ENCODE peak calls at places on chromosomes 13 and 19, in eight cellular contexts. B, Q, K, Z, E, R, C and T are unnamed samples. For H3K9me3, the result is how much of the 10 kb centered on the place peaks cover.

GRCh38 chr19:10395853-10396355 is 7.4 kb downstream of the CDC37 start:
- DNase-seq in B (no peak), Q (no peak), K (no peak), Z (peak), E (no peak), R (no peak), C (no peak), T (no peak)

GRCh38 chr13:50923272-50923671 is 13.7 kb downstream of the RNASEH2B start:
- DNase-seq in B (no peak), Q (no peak), K (no peak), Z (no peak), E (no peak), R (no peak), C (no peak), T (no peak)

GRCh38 chr19:364496-365287 is 20.1 kb upstream of the MIER2 start:
- DNase-seq in B (no peak), Q (no peak), K (peak), Z (no peak), E (no peak), R (no peak), C (no peak), T (no peak)

GRCh38 chr19:1651548-1652394 is 644 bp downstream of the TCF3 start:
- DNase-seq in B (peak), Q (peak), K (no peak), Z (peak), E (peak), R (no peak), C (peak), T (peak)

GRCh38 chr19:41330946-41331678 is 21.1 kb downstream of the CCDC97 start:
- DNase-seq in B (no peak), Q (no peak), K (no peak), Z (no peak), E (no peak), R (no peak), C (no peak), T (no peak)

GRCh38 chr13:74835579-74835978 is 646.4 kb downstream of the TBC1D4 start:
- DNase-seq in B (no peak), Q (no peak), K (no peak), Z (no peak), E (no peak), R (no peak), C (no peak), T (no peak)

GRCh38 chr19:3603121-3603841 is 3.4 kb downstream of the TBXA2R start:
- DNase-seq in B (no peak), Q (no peak), K (peak), Z (no peak), E (no peak), R (no peak), C (no peak), T (peak)

GRCh38 chr19:58474291-58474996 is 1.7 kb upstream of the ZNF446 start:
- DNase-seq in B (no peak), Q (peak), K (no peak), Z (no peak), E (no peak), R (no peak), C (no peak), T (no peak)

GRCh38 chr19:55638864-55639359 is 1.9 kb upstream of the ZNF580 start:
- DNase-seq in B (no peak), Q (peak), K (no peak), Z (peak), E (peak), R (peak), C (peak), T (no peak)

GRCh38 chr19:4717191-4717965 is 6.3 kb downstream of the DPP9 start:
- DNase-seq in B (no peak), Q (peak), K (no peak), Z (no peak), E (no peak), R (peak), C (no peak), T (no peak)

GRCh38 chr13:87884874-87885273 is 213.7 kb downstream of the SLITRK5 start:
- DNase-seq in B (no peak), Q (peak), K (no peak), Z (no peak), E (peak), R (peak), C (no peak), T (no peak)

GRCh38 chr19:38944981-38945506 is 14.3 kb downstream of the MRPS12 start:
- DNase-seq in B (no peak), Q (no peak), K (no peak), Z (peak), E (no peak), R (no peak), C (peak), T (no peak)

GRCh38 chr13:110245421-110245899 is 61.5 kb downstream of the COL4A1 start:
- DNase-seq in B (no peak), Q (peak), K (no peak), Z (no peak), E (no peak), R (no peak), C (no peak), T (no peak)

GRCh38 chr13:42274386-42275097 is 2.6 kb downstream of the AKAP11 start:
- DNase-seq in B (no peak), Q (no peak), K (no peak), Z (no peak), E (no peak), R (no peak), C (no peak), T (no peak)

GRCh38 chr19:44776402-44777096 is 1.1 kb upstream of the CBLC start:
- DNase-seq in B (no peak), Q (no peak), K (no peak), Z (no peak), E (no peak), R (peak), C (no peak), T (no peak)

GRCh38 chr13:20441879-20442278 is 83.8 kb downstream of the CRYL1 start:
- DNase-seq in B (no peak), Q (no peak), K (no peak), Z (no peak), E (no peak), R (peak), C (no peak), T (no peak)

GRCh38 chr13:44396963-44397580 is 23.4 kb downstream of the SERP2 start:
- DNase-seq in B (peak), Q (peak), K (peak), Z (no peak), E (no peak), R (no peak), C (no peak), T (no peak)

GRCh38 chr13:73168226-73168992 is 109.6 kb downstream of the KLF5 start:
- DNase-seq in B (no peak), Q (no peak), K (no peak), Z (no peak), E (no peak), R (peak), C (no peak), T (no peak)

GRCh38 chr19:43634877-43635560 is 4.6 kb downstream of the CADM4 start:
- DNase-seq in B (no peak), Q (peak), K (no peak), Z (no peak), E (no peak), R (no peak), C (no peak), T (no peak)

GRCh38 chr19:55082023-55082851 is 6.6 kb downstream of the EPS8L1 start:
- DNase-seq in B (no peak), Q (peak), K (no peak), Z (peak), E (peak), R (peak), C (peak), T (no peak)

GRCh38 chr19:41894350-41894749 is 11.4 kb downstream of the ARHGEF1 start:
- DNase-seq in B (no peak), Q (no peak), K (no peak), Z (no peak), E (no peak), R (no peak), C (no peak), T (no peak)

GRCh38 chr13:71922191-71922590 is 55.2 kb upstream of the DACH1 start:
- DNase-seq in B (no peak), Q (peak), K (no peak), Z (no peak), E (no peak), R (no peak), C (no peak), T (no peak)

GRCh38 chr13:32125746-32126145 is 94.2 kb downstream of the FRY start:
- DNase-seq in B (no peak), Q (no peak), K (no peak), Z (no peak), E (no peak), R (peak), C (no peak), T (no peak)

GRCh38 chr19:37981785-37982475 is 74.9 kb downstream of the SIPA1L3 start:
- DNase-seq in B (no peak), Q (peak), K (no peak), Z (no peak), E (no peak), R (no peak), C (no peak), T (peak)

GRCh38 chr13:107211073-107211472 is 643.1 kb upstream of the ARGLU1 start:
- DNase-seq in B (peak), Q (peak), K (peak), Z (no peak), E (peak), R (peak), C (no peak), T (peak)

GRCh38 chr13:40509876-40510275 is 156.6 kb downstream of the FOXO1 start:
- DNase-seq in B (no peak), Q (peak), K (no peak), Z (no peak), E (no peak), R (no peak), C (no peak), T (no peak)

GRCh38 chr19:7522923-7523667 is 671 bp downstream of the MCOLN1 start:
- DNase-seq in B (peak), Q (no peak), K (no peak), Z (peak), E (no peak), R (peak), C (no peak), T (no peak)

GRCh38 chr13:97189943-97190342 is 32.2 kb upstream of the MBNL2 start:
- DNase-seq in B (no peak), Q (no peak), K (no peak), Z (no peak), E (no peak), R (no peak), C (no peak), T (no peak)

GRCh38 chr13:23928985-23929384 is 31.7 kb upstream of the C1QTNF9B start:
- DNase-seq in B (no peak), Q (peak), K (no peak), Z (no peak), E (no peak), R (peak), C (no peak), T (no peak)

GRCh38 chr19:1171755-1172352 is 2.2 kb downstream of the SBNO2 start:
- DNase-seq in B (peak), Q (no peak), K (no peak), Z (no peak), E (no peak), R (peak), C (no peak), T (no peak)

GRCh38 chr13:34246511-34246910 is 428.6 kb downstream of the RFC3 start:
- DNase-seq in B (no peak), Q (peak), K (no peak), Z (no peak), E (no peak), R (peak), C (no peak), T (no peak)

GRCh38 chr13:24065172-24065571 is 95.3 kb upstream of the SPATA13 start:
- DNase-seq in B (no peak), Q (no peak), K (no peak), Z (no peak), E (no peak), R (no peak), C (no peak), T (no peak)

GRCh38 chr13:83153833-83154232 is 728.4 kb downstream of the SLITRK1 start:
- DNase-seq in B (no peak), Q (no peak), K (no peak), Z (no peak), E (no peak), R (no peak), C (no peak), T (no peak)

GRCh38 chr19:33362508-33363228 is 10.8 kb upstream of the CEBPG start:
- DNase-seq in B (no peak), Q (no peak), K (no peak), Z (no peak), E (no peak), R (no peak), C (no peak), T (no peak)

GRCh38 chr19:33358408-33358807 is 15.1 kb upstream of the CEBPG start:
- DNase-seq in B (no peak), Q (no peak), K (no peak), Z (no peak), E (no peak), R (no peak), C (no peak), T (no peak)

GRCh38 chr19:33355535-33355934 is 18.0 kb upstream of the CEBPG start:
- DNase-seq in B (no peak), Q (no peak), K (no peak), Z (no peak), E (no peak), R (no peak), C (no peak), T (no peak)

DNA sequence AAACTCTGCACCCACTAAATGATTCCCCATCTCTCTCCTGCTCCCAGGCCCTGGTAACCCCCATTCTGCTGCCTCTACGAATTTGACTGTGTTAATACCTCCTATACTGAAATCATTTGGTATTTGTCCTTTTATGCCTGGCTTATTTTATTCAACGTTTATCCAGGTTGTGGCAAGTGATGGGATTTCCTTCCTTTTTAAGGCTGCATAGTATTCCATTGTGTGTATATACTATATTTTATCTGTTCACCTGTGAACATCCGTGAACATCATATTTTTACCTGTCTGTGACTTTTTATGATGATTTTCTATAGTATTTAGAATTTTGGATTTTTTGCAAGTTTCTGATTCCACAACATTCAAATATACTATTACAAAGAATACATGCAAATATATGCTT is 13.9 kb upstream of the CEBPG start:
- DNase-seq in B (no peak), Q (no peak), K (no peak), Z (no peak), E (no peak), R (no peak), C (no peak), T (no peak)
- H3K9me3 ChIP-seq in B (under half), Q (under half), K (under half), Z (under half), E (under half), R (under half), C (under half), T (under half)

DNA sequence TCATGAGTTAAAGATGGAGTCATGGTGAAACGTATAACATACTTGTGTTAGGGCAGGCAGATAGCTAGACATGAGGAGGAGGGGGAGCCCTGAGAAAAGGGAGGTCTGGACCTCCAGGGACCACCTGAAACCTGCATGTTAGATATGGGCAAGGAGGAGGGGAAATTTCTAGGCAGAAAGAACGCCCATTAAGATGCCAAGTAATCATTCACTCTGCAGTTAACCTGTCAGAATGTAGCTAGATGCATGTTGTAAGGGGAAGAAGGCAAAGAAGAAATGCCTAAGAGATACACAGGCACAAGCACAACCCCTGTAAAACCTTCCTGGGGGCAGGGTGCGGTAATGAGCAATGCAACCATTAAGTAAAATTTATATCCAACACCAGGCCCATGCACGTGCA is 1055.2 kb upstream of the SPRY2 start:
- DNase-seq in B (no peak), Q (no peak), K (no peak), Z (no peak), E (no peak), R (no peak), C (no peak), T (no peak)
- H3K9me3 ChIP-seq in B (under half), Q (under half), K (under half), Z (under half), E (under half), R (under half), C (under half), T (under half)

DNA sequence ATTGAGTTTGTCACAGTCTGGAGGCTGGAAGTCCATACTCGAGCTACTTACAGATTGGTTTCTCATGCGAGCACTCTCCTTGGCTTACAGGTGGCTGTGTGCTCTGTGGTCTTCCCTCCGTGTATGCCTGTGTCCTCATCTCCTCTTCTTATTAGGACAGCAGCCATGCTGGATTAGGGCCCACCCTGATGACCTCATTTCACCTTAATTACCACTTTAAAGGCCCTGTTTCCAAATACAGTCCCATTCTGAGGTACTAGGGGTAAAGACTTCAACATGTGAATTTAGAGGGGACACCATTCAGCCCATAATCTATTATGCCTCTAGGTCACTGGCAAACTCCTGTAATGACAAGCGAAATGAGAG is 40.6 kb downstream of the SHISA2 start:
- DNase-seq in B (no peak), Q (no peak), K (no peak), Z (no peak), E (no peak), R (no peak), C (no peak), T (no peak)
- H3K9me3 ChIP-seq in B (under half), Q (under half), K (under half), Z (under half), E (under half), R (under half), C (under half), T (under half)

DNA sequence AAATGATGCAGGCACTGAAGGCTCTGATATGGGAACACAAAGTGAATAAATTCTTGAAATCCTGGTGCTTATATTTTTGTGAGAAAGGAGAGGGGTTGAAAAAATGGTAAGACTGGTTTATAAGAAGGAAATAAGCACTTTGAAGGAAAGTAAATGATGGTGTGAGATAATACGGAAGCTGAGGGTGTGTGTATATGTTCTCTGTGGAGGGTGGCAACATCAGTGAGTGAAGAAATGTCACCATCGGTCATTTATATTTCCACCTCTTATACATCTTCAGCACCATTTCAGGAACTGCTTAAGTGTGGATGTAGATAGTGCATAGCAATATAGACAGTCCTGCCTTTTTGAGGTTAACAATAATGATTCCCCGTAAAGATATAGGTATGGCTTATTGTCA is 17.5 kb downstream of the ZNF136 start:
- DNase-seq in B (no peak), Q (no peak), K (no peak), Z (no peak), E (no peak), R (no peak), C (no peak), T (no peak)
- H3K9me3 ChIP-seq in B (under half), Q (under half), K (half or more), Z (under half), E (half or more), R (under half), C (under half), T (under half)

GRCh38 chr19:36106991-36107390 is 4.0 kb upstream of the OVOL3 start:
- DNase-seq in B (no peak), Q (no peak), K (no peak), Z (no peak), E (no peak), R (no peak), C (no peak), T (no peak)

GRCh38 chr19:36106441-36106840 is 4.5 kb upstream of the OVOL3 start:
- DNase-seq in B (no peak), Q (no peak), K (no peak), Z (no peak), E (no peak), R (no peak), C (no peak), T (no peak)

GRCh38 chr19:36110487-36111199 is at the start of gene OVOL3:
- DNase-seq in B (no peak), Q (no peak), K (no peak), Z (no peak), E (no peak), R (no peak), C (no peak), T (no peak)

GRCh38 chr19:36111200-36111539 is 227 bp downstream of the OVOL3 start:
- DNase-seq in B (no peak), Q (no peak), K (no peak), Z (no peak), E (no peak), R (no peak), C (no peak), T (no peak)

DNA sequence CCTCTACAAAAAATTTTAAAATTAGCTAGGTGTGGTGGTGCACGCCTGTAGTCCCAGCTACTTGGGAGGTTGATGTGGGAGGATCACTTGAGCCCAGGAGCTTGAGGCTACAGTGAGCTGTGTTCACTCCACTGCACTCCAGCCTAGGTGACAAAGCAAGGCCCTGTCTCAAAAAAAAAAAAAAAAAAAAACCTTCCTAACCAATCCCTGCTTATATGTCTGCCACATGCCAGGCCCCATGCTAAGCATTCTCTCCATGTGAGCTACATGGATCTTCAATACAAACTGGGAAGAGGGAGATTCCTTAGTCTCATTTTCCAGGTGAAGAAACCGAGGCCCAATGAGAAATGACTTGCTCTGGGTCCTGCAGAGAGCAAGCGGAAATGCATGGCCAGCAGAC is 2.3 kb upstream of the OVOL3 start:
- DNase-seq in B (no peak), Q (no peak), K (no peak), Z (no peak), E (no peak), R (no peak), C (no peak), T (no peak)
- H3K9me3 ChIP-seq in B (under half), Q (under half), K (under half), Z (under half), E (under half), R (under half), C (under half), T (under half)